ENCODE peak calls at places on chromosome 20, in ten cellular contexts. One of them, this sample, is unnamed.

GRCh38 chr20:35014537-35014936 is 58.9 kb downstream of the MYH7B start:
- DNase-seq in stimulated activated CD8-positive, alpha-beta memory T cell treated with anti-CD3 and anti-CD28 coated beads, Interleukin-15, amount 100 ng/mL, for 4 hours: no peak
- DNase-seq in cerebellum: no peak
- DNase-seq in T1000: no peak
- DNase-seq in T-helper 2 cell: no peak
- DNase-seq in GM04503: no peak
- DNase-seq in myocyte: no peak
- DNase-seq in activated effector memory CD4-positive, alpha-beta T cell treated with Interleukin-2 at 50 U/mL for 16 hours: no peak
- DNase-seq in HEK293T: no peak
- DNase-seq in posterior cingulate gyrus: no peak
- DNase-seq in this sample: no peak

GRCh38 chr20:10357974-10358373 is 76.0 kb downstream of the MKKS start:
- DNase-seq in cerebellum: no peak
- DNase-seq in T-helper 2 cell: no peak
- DNase-seq in myocyte: no peak
- DNase-seq in stimulated activated CD8-positive, alpha-beta memory T cell treated with anti-CD3 and anti-CD28 coated beads, Interleukin-15, amount 100 ng/mL, for 4 hours: no peak
- DNase-seq in T1000: no peak
- DNase-seq in posterior cingulate gyrus: no peak
- DNase-seq in GM04503: no peak
- DNase-seq in activated effector memory CD4-positive, alpha-beta T cell treated with Interleukin-2 at 50 U/mL for 16 hours: no peak
- DNase-seq in HEK293T: no peak
- DNase-seq in this sample: no peak

GRCh38 chr20:62635232-62635631 is 7.1 kb upstream of the SLCO4A1 start:
- DNase-seq in stimulated activated CD8-positive, alpha-beta memory T cell treated with anti-CD3 and anti-CD28 coated beads, Interleukin-15, amount 100 ng/mL, for 4 hours: no peak
- DNase-seq in cerebellum: no peak
- DNase-seq in posterior cingulate gyrus: peak; percentile 74
- DNase-seq in GM04503: no peak
- DNase-seq in myocyte: no peak
- DNase-seq in activated effector memory CD4-positive, alpha-beta T cell treated with Interleukin-2 at 50 U/mL for 16 hours: no peak
- DNase-seq in T-helper 2 cell: no peak
- DNase-seq in T1000: no peak
- DNase-seq in HEK293T: no peak
- DNase-seq in this sample: no peak

GRCh38 chr20:52060794-52061714 is 130.5 kb downstream of the ZFP64 start:
- DNase-seq in T-helper 2 cell: no peak
- DNase-seq in stimulated activated CD8-positive, alpha-beta memory T cell treated with anti-CD3 and anti-CD28 coated beads, Interleukin-15, amount 100 ng/mL, for 4 hours: no peak
- DNase-seq in posterior cingulate gyrus: no peak
- DNase-seq in activated effector memory CD4-positive, alpha-beta T cell treated with Interleukin-2 at 50 U/mL for 16 hours: no peak
- DNase-seq in myocyte: peak; percentile 9
- DNase-seq in GM04503: peak; percentile 3
- DNase-seq in HEK293T: peak; percentile 24
- DNase-seq in T1000: no peak
- DNase-seq in cerebellum: no peak
- DNase-seq in this sample: no peak

GRCh38 chr20:46088409-46089075 is 1.2 kb downstream of the NCOA5 start:
- DNase-seq in T1000: no peak
- DNase-seq in stimulated activated CD8-positive, alpha-beta memory T cell treated with anti-CD3 and anti-CD28 coated beads, Interleukin-15, amount 100 ng/mL, for 4 hours: no peak
- DNase-seq in myocyte: peak; percentile 32
- DNase-seq in posterior cingulate gyrus: no peak
- DNase-seq in T-helper 2 cell: no peak
- DNase-seq in GM04503: no peak
- DNase-seq in cerebellum: no peak
- DNase-seq in HEK293T: peak; percentile 16
- DNase-seq in activated effector memory CD4-positive, alpha-beta T cell treated with Interleukin-2 at 50 U/mL for 16 hours: no peak
- DNase-seq in this sample: no peak

GRCh38 chr20:57723816-57724215 is 14.0 kb upstream of the PMEPA1 start:
- DNase-seq in posterior cingulate gyrus: no peak
- DNase-seq in stimulated activated CD8-positive, alpha-beta memory T cell treated with anti-CD3 and anti-CD28 coated beads, Interleukin-15, amount 100 ng/mL, for 4 hours: no peak
- DNase-seq in GM04503: no peak
- DNase-seq in myocyte: no peak
- DNase-seq in T1000: no peak
- DNase-seq in HEK293T: no peak
- DNase-seq in cerebellum: no peak
- DNase-seq in activated effector memory CD4-positive, alpha-beta T cell treated with Interleukin-2 at 50 U/mL for 16 hours: no peak
- DNase-seq in T-helper 2 cell: no peak
- DNase-seq in this sample: no peak

GRCh38 chr20:60053813-60054190 is 95.6 kb downstream of the CDH26 start:
- DNase-seq in stimulated activated CD8-positive, alpha-beta memory T cell treated with anti-CD3 and anti-CD28 coated beads, Interleukin-15, amount 100 ng/mL, for 4 hours: no peak
- DNase-seq in GM04503: no peak
- DNase-seq in posterior cingulate gyrus: no peak
- DNase-seq in activated effector memory CD4-positive, alpha-beta T cell treated with Interleukin-2 at 50 U/mL for 16 hours: no peak
- DNase-seq in HEK293T: no peak
- DNase-seq in myocyte: no peak
- DNase-seq in T1000: no peak
- DNase-seq in cerebellum: no peak
- DNase-seq in T-helper 2 cell: no peak
- DNase-seq in this sample: no peak

GRCh38 chr20:57231161-57231560 is 35.3 kb downstream of the BMP7 start:
- DNase-seq in T-helper 2 cell: no peak
- DNase-seq in cerebellum: no peak
- DNase-seq in posterior cingulate gyrus: no peak
- DNase-seq in HEK293T: no peak
- DNase-seq in GM04503: no peak
- DNase-seq in T1000: no peak
- DNase-seq in activated effector memory CD4-positive, alpha-beta T cell treated with Interleukin-2 at 50 U/mL for 16 hours: no peak
- DNase-seq in stimulated activated CD8-positive, alpha-beta memory T cell treated with anti-CD3 and anti-CD28 coated beads, Interleukin-15, amount 100 ng/mL, for 4 hours: no peak
- DNase-seq in myocyte: no peak
- DNase-seq in this sample: no peak

GRCh38 chr20:1879369-1879768 is 15.8 kb upstream of the SIRPA start:
- DNase-seq in GM04503: no peak
- DNase-seq in activated effector memory CD4-positive, alpha-beta T cell treated with Interleukin-2 at 50 U/mL for 16 hours: no peak
- DNase-seq in T-helper 2 cell: no peak
- DNase-seq in posterior cingulate gyrus: no peak
- DNase-seq in myocyte: no peak
- DNase-seq in T1000: no peak
- DNase-seq in stimulated activated CD8-positive, alpha-beta memory T cell treated with anti-CD3 and anti-CD28 coated beads, Interleukin-15, amount 100 ng/mL, for 4 hours: no peak
- DNase-seq in HEK293T: no peak
- DNase-seq in cerebellum: no peak
- DNase-seq in this sample: no peak